ENCODE peak calls at places on chromosomes 1 and 21, in seven cellular contexts. One of them, this sample, is unnamed.

GRCh38 chr1:47658161-47658920 is 220.5 kb downstream of the FOXD2 start:
- DNase-seq in IMR-90: no peak
- DNase-seq in heart left ventricle: no peak
- DNase-seq in ascending aorta: no peak
- DNase-seq in keratinocyte: no peak
- DNase-seq in tibial artery: peak
- DNase-seq in fibroblast of lung: no peak
- DNase-seq in this sample: no peak

GRCh38 chr1:44418022-44418673 is 13.1 kb downstream of the RNF220 start:
- DNase-seq in fibroblast of lung: no peak
- DNase-seq in IMR-90: no peak
- DNase-seq in keratinocyte: no peak
- DNase-seq in tibial artery: no peak
- DNase-seq in heart left ventricle: no peak
- DNase-seq in ascending aorta: no peak
- DNase-seq in this sample: no peak

GRCh38 chr1:193104906-193105820 is at the start of gene GLRX2:
- DNase-seq in IMR-90: peak
- DNase-seq in ascending aorta: peak
- DNase-seq in fibroblast of lung: peak
- DNase-seq in heart left ventricle: peak
- DNase-seq in tibial artery: peak
- DNase-seq in keratinocyte: no peak
- DNase-seq in this sample: no peak

GRCh38 chr1:115246526-115246925 is 91.5 kb downstream of the NGF start:
- DNase-seq in heart left ventricle: no peak
- DNase-seq in ascending aorta: no peak
- DNase-seq in fibroblast of lung: no peak
- DNase-seq in tibial artery: no peak
- DNase-seq in keratinocyte: no peak
- DNase-seq in IMR-90: peak
- DNase-seq in this sample: no peak

GRCh38 chr1:245876586-245876985 is 630.5 kb downstream of the SMYD3 start:
- DNase-seq in tibial artery: no peak
- DNase-seq in IMR-90: peak
- DNase-seq in heart left ventricle: no peak
- DNase-seq in ascending aorta: no peak
- DNase-seq in keratinocyte: no peak
- DNase-seq in fibroblast of lung: no peak
- DNase-seq in this sample: no peak

GRCh38 chr1:40185951-40186864 is 25.0 kb downstream of the RLF start:
- DNase-seq in keratinocyte: peak
- DNase-seq in IMR-90: peak
- DNase-seq in fibroblast of lung: no peak
- DNase-seq in tibial artery: no peak
- DNase-seq in ascending aorta: no peak
- DNase-seq in heart left ventricle: no peak
- DNase-seq in this sample: no peak

GRCh38 chr1:17549384-17549783 is 9.9 kb downstream of the ARHGEF10L start:
- DNase-seq in ascending aorta: no peak
- DNase-seq in fibroblast of lung: no peak
- DNase-seq in IMR-90: no peak
- DNase-seq in tibial artery: no peak
- DNase-seq in keratinocyte: no peak
- DNase-seq in heart left ventricle: no peak
- DNase-seq in this sample: no peak

GRCh38 chr1:4681026-4681425 is 26.6 kb downstream of the AJAP1 start:
- DNase-seq in ascending aorta: no peak
- DNase-seq in keratinocyte: no peak
- DNase-seq in tibial artery: no peak
- DNase-seq in fibroblast of lung: no peak
- DNase-seq in heart left ventricle: no peak
- DNase-seq in IMR-90: no peak
- DNase-seq in this sample: no peak

GRCh38 chr1:38941093-38941492 is 537 bp downstream of the RHBDL2 start:
- DNase-seq in heart left ventricle: no peak
- DNase-seq in ascending aorta: no peak
- DNase-seq in keratinocyte: no peak
- DNase-seq in IMR-90: no peak
- DNase-seq in tibial artery: no peak
- DNase-seq in fibroblast of lung: no peak
- DNase-seq in this sample: no peak

GRCh38 chr1:82565546-82565945 is 764.8 kb downstream of the ADGRL2 start:
- DNase-seq in fibroblast of lung: peak
- DNase-seq in tibial artery: no peak
- DNase-seq in IMR-90: peak
- DNase-seq in keratinocyte: peak
- DNase-seq in heart left ventricle: no peak
- DNase-seq in ascending aorta: no peak
- DNase-seq in this sample: no peak

GRCh38 chr1:33363470-33363861 is 42.6 kb upstream of the A3GALT2 start:
- DNase-seq in IMR-90: no peak
- DNase-seq in ascending aorta: no peak
- DNase-seq in heart left ventricle: no peak
- DNase-seq in fibroblast of lung: no peak
- DNase-seq in tibial artery: no peak
- DNase-seq in keratinocyte: no peak
- DNase-seq in this sample: no peak

GRCh38 chr21:37564924-37565529 is 198.5 kb downstream of the DYRK1A start:
- DNase-seq in heart left ventricle: no peak
- DNase-seq in keratinocyte: no peak
- DNase-seq in fibroblast of lung: no peak
- DNase-seq in ascending aorta: no peak
- DNase-seq in tibial artery: no peak
- DNase-seq in IMR-90: peak
- DNase-seq in this sample: no peak

GRCh38 chr21:37563641-37564340 is 197.2 kb downstream of the DYRK1A start:
- DNase-seq in fibroblast of lung: peak
- DNase-seq in heart left ventricle: peak
- DNase-seq in tibial artery: peak
- DNase-seq in IMR-90: peak
- DNase-seq in ascending aorta: peak
- DNase-seq in keratinocyte: peak
- DNase-seq in this sample: peak

GRCh38 chr21:37564341-37564923 is 197.9 kb downstream of the DYRK1A start:
- DNase-seq in keratinocyte: peak
- DNase-seq in ascending aorta: peak
- DNase-seq in fibroblast of lung: peak
- DNase-seq in tibial artery: peak
- DNase-seq in IMR-90: peak
- DNase-seq in heart left ventricle: peak
- DNase-seq in this sample: peak

GRCh38 chr21:37566790-37567725 is 200.5 kb downstream of the DYRK1A start:
- DNase-seq in tibial artery: no peak
- DNase-seq in IMR-90: no peak
- DNase-seq in ascending aorta: no peak
- DNase-seq in fibroblast of lung: no peak
- DNase-seq in heart left ventricle: no peak
- DNase-seq in keratinocyte: no peak
- DNase-seq in this sample: no peak

DNA sequence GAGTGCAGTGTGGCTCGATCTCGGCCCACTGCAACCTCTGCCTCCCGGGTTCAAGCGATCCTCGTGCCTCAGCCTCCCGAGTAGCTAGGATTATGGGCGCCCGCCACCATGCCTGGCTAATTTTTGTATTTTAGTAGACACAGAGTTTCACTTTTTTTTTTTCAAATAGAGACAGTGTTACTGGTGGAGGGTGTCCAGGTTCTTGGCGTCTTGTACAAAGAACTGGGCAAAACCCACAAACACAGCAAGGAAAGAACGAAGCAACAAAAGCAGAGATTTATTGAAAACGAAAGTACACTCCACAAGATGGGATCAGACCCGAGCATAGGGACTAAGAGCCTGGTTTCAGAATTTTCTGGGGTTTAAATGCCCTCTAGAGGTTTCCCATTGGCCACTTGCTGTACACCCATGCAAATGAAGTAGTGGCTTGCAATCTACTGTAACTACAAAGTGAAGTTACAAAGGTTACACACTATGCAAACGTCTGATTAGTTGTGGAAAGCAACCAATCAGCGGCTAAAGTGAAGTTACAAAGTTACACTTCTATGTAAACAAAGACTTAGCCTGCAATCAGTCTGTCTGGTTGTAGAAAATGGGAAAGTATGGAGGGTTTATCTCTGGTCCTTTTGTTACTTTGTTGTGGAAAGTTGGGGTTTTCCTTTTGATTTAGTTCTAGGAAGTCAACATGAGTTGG is 199.1 kb downstream of the DYRK1A start:
- DNase-seq in fibroblast of lung: peak
- DNase-seq in tibial artery: no peak
- DNase-seq in ascending aorta: no peak
- DNase-seq in IMR-90: peak
- DNase-seq in heart left ventricle: no peak
- DNase-seq in keratinocyte: no peak
- DNase-seq in this sample: no peak
- TF ChIP-seq CTCF in fibroblast of lung: no peak
- TF ChIP-seq CTCF in tibial artery: no peak
- TF ChIP-seq CTCF in ascending aorta: peak
- TF ChIP-seq CTCF in IMR-90: no peak
- TF ChIP-seq CTCF in heart left ventricle: no peak
- TF ChIP-seq CTCF in keratinocyte: no peak
- TF ChIP-seq CTCF in this sample: no peak

GRCh38 chr21:36791695-36792451 is 93.0 kb downstream of the SIM2 start:
- DNase-seq in ascending aorta: no peak
- DNase-seq in heart left ventricle: no peak
- DNase-seq in tibial artery: no peak
- DNase-seq in IMR-90: no peak
- DNase-seq in fibroblast of lung: no peak
- DNase-seq in keratinocyte: no peak
- DNase-seq in this sample: no peak
- H3K4me3 ChIP-seq in ascending aorta: no peak
- H3K4me3 ChIP-seq in heart left ventricle: no peak
- H3K4me3 ChIP-seq in tibial artery: no peak
- H3K4me3 ChIP-seq in IMR-90: no peak
- H3K4me3 ChIP-seq in fibroblast of lung: no peak
- H3K4me3 ChIP-seq in keratinocyte: no peak
- H3K4me3 ChIP-seq in this sample: no peak

GRCh38 chr1:151289991-151290708 is 8.1 kb downstream of the ZNF687 start:
- DNase-seq in keratinocyte: no peak
- DNase-seq in tibial artery: no peak
- DNase-seq in IMR-90: no peak
- DNase-seq in ascending aorta: no peak
- DNase-seq in fibroblast of lung: no peak
- DNase-seq in heart left ventricle: no peak
- DNase-seq in this sample: no peak

GRCh38 chr1:151290709-151291303 is 8.7 kb downstream of the ZNF687 start:
- DNase-seq in fibroblast of lung: no peak
- DNase-seq in heart left ventricle: no peak
- DNase-seq in IMR-90: no peak
- DNase-seq in keratinocyte: no peak
- DNase-seq in ascending aorta: no peak
- DNase-seq in tibial artery: no peak
- DNase-seq in this sample: no peak

GRCh38 chr1:151288502-151288901 is 6.4 kb downstream of the ZNF687 start:
- DNase-seq in tibial artery: no peak
- DNase-seq in fibroblast of lung: no peak
- DNase-seq in keratinocyte: no peak
- DNase-seq in heart left ventricle: no peak
- DNase-seq in IMR-90: no peak
- DNase-seq in ascending aorta: no peak
- DNase-seq in this sample: no peak

GRCh38 chr1:151287767-151288500 is 5.8 kb downstream of the ZNF687 start:
- DNase-seq in tibial artery: no peak
- DNase-seq in fibroblast of lung: no peak
- DNase-seq in ascending aorta: no peak
- DNase-seq in keratinocyte: no peak
- DNase-seq in heart left ventricle: no peak
- DNase-seq in IMR-90: no peak
- DNase-seq in this sample: no peak

GRCh38 chr1:151289080-151289935 is 7.2 kb downstream of the ZNF687 start:
- DNase-seq in heart left ventricle: no peak
- DNase-seq in fibroblast of lung: no peak
- DNase-seq in keratinocyte: no peak
- DNase-seq in tibial artery: no peak
- DNase-seq in IMR-90: no peak
- DNase-seq in ascending aorta: no peak
- DNase-seq in this sample: no peak
- H3K27ac ChIP-seq in heart left ventricle: no peak
- H3K27ac ChIP-seq in fibroblast of lung: no peak
- H3K27ac ChIP-seq in keratinocyte: no peak
- H3K27ac ChIP-seq in tibial artery: no peak
- H3K27ac ChIP-seq in IMR-90: no peak
- H3K27ac ChIP-seq in ascending aorta: no peak
- H3K27ac ChIP-seq in this sample: no peak

GRCh38 chr1:149995927-149996326 is 14.6 kb downstream of the OTUD7B start:
- DNase-seq in keratinocyte: peak
- DNase-seq in ascending aorta: no peak
- DNase-seq in heart left ventricle: no peak
- DNase-seq in tibial artery: no peak
- DNase-seq in IMR-90: peak
- DNase-seq in fibroblast of lung: no peak
- DNase-seq in this sample: no peak

GRCh38 chr1:149997585-149998262 is 12.8 kb downstream of the OTUD7B start:
- DNase-seq in heart left ventricle: no peak
- DNase-seq in ascending aorta: no peak
- DNase-seq in keratinocyte: no peak
- DNase-seq in tibial artery: no peak
- DNase-seq in IMR-90: no peak
- DNase-seq in fibroblast of lung: no peak
- DNase-seq in this sample: no peak

GRCh38 chr1:149993181-149993580 is 17.3 kb downstream of the OTUD7B start:
- DNase-seq in fibroblast of lung: no peak
- DNase-seq in ascending aorta: no peak
- DNase-seq in heart left ventricle: no peak
- DNase-seq in keratinocyte: no peak
- DNase-seq in IMR-90: no peak
- DNase-seq in tibial artery: no peak
- DNase-seq in this sample: no peak

GRCh38 chr1:149993764-149994163 is 16.8 kb downstream of the OTUD7B start:
- DNase-seq in tibial artery: no peak
- DNase-seq in IMR-90: no peak
- DNase-seq in ascending aorta: no peak
- DNase-seq in fibroblast of lung: no peak
- DNase-seq in heart left ventricle: no peak
- DNase-seq in keratinocyte: no peak
- DNase-seq in this sample: no peak
- TF ChIP-seq CTCF in tibial artery: no peak
- TF ChIP-seq CTCF in IMR-90: no peak
- TF ChIP-seq CTCF in ascending aorta: no peak
- TF ChIP-seq CTCF in fibroblast of lung: no peak
- TF ChIP-seq CTCF in heart left ventricle: no peak
- TF ChIP-seq CTCF in keratinocyte: no peak
- TF ChIP-seq CTCF in this sample: no peak